ENCODE peak calls at places on chromosomes 2 and 18, in five cellular contexts. One of them, this sample, is unnamed.

GRCh38 chr2:224646242-224646846 is 61.2 kb upstream of the CUL3 start:
- DNase-seq in mammary epithelial cell: no peak
- DNase-seq in GM20000: no peak
- DNase-seq in astrocyte of the cerebellum: peak; percentile 1
- DNase-seq in lower lobe of right lung: no peak
- DNase-seq in this sample: no peak

GRCh38 chr18:26458526-26459232 is 89.7 kb downstream of the KCTD1 start:
- DNase-seq in mammary epithelial cell: peak; percentile 73
- DNase-seq in GM20000: peak; percentile 60
- DNase-seq in astrocyte of the cerebellum: no peak
- DNase-seq in lower lobe of right lung: no peak
- DNase-seq in this sample: no peak

GRCh38 chr2:65055427-65056214 is 595 bp upstream of the CEP68 start:
- DNase-seq in mammary epithelial cell: no peak
- DNase-seq in GM20000: peak; percentile 64
- DNase-seq in astrocyte of the cerebellum: no peak
- DNase-seq in lower lobe of right lung: peak; percentile 80
- DNase-seq in this sample: no peak

GRCh38 chr2:102724016-102724490 is 37.8 kb upstream of the TMEM182 start:
- DNase-seq in mammary epithelial cell: no peak
- DNase-seq in GM20000: no peak
- DNase-seq in astrocyte of the cerebellum: no peak
- DNase-seq in lower lobe of right lung: no peak
- DNase-seq in this sample: no peak

GRCh38 chr18:24862225-24862893 is 401.9 kb downstream of the HRH4 start:
- DNase-seq in mammary epithelial cell: peak; percentile 35
- DNase-seq in GM20000: no peak
- DNase-seq in astrocyte of the cerebellum: no peak
- DNase-seq in lower lobe of right lung: no peak
- DNase-seq in this sample: no peak

GRCh38 chr2:73979021-73979420 is 5.7 kb upstream of the TET3 start:
- DNase-seq in mammary epithelial cell: no peak
- DNase-seq in GM20000: peak; percentile 66
- DNase-seq in astrocyte of the cerebellum: no peak
- DNase-seq in lower lobe of right lung: no peak
- DNase-seq in this sample: no peak

GRCh38 chr2:132372276-132372675 is 44.3 kb upstream of the GPR39 start:
- DNase-seq in mammary epithelial cell: no peak
- DNase-seq in GM20000: no peak
- DNase-seq in astrocyte of the cerebellum: no peak
- DNase-seq in lower lobe of right lung: no peak
- DNase-seq in this sample: no peak

GRCh38 chr2:239600194-239600593 is 199.4 kb upstream of the HDAC4 start:
- DNase-seq in mammary epithelial cell: no peak
- DNase-seq in GM20000: no peak
- DNase-seq in astrocyte of the cerebellum: no peak
- DNase-seq in lower lobe of right lung: peak; percentile 20
- DNase-seq in this sample: no peak

GRCh38 chr2:28507806-28508764 is 12.2 kb downstream of the PLB1 start:
- DNase-seq in mammary epithelial cell: peak; percentile 94
- DNase-seq in GM20000: no peak
- DNase-seq in astrocyte of the cerebellum: no peak
- DNase-seq in lower lobe of right lung: no peak
- DNase-seq in this sample: no peak

GRCh38 chr2:41906325-41906700 is 141.5 kb upstream of the PKDCC start:
- DNase-seq in mammary epithelial cell: no peak
- DNase-seq in GM20000: no peak
- DNase-seq in astrocyte of the cerebellum: no peak
- DNase-seq in lower lobe of right lung: no peak
- DNase-seq in this sample: no peak

GRCh38 chr2:40716879-40717278 is 265.0 kb upstream of the SLC8A1 start:
- DNase-seq in mammary epithelial cell: peak; percentile 73
- DNase-seq in GM20000: no peak
- DNase-seq in astrocyte of the cerebellum: no peak
- DNase-seq in lower lobe of right lung: no peak
- DNase-seq in this sample: no peak

GRCh38 chr2:241666627-241667400 is 19.8 kb downstream of the DTYMK start:
- DNase-seq in mammary epithelial cell: no peak
- DNase-seq in GM20000: no peak
- DNase-seq in astrocyte of the cerebellum: peak; percentile 12
- DNase-seq in lower lobe of right lung: no peak
- DNase-seq in this sample: peak; percentile 56

GRCh38 chr2:26400723-26401122 is 997 bp upstream of the DRC1 start:
- DNase-seq in mammary epithelial cell: peak; percentile 73
- DNase-seq in GM20000: no peak
- DNase-seq in astrocyte of the cerebellum: no peak
- DNase-seq in lower lobe of right lung: no peak
- DNase-seq in this sample: no peak

GRCh38 chr2:84839851-84840250 is 41.0 kb downstream of the TRABD2A start:
- DNase-seq in mammary epithelial cell: no peak
- DNase-seq in GM20000: no peak
- DNase-seq in astrocyte of the cerebellum: no peak
- DNase-seq in lower lobe of right lung: no peak
- DNase-seq in this sample: no peak

GRCh38 chr2:145677371-145677770 is 1157.5 kb upstream of the ZEB2 start:
- DNase-seq in mammary epithelial cell: no peak
- DNase-seq in GM20000: peak; percentile 4
- DNase-seq in astrocyte of the cerebellum: no peak
- DNase-seq in lower lobe of right lung: no peak
- DNase-seq in this sample: no peak

DNA sequence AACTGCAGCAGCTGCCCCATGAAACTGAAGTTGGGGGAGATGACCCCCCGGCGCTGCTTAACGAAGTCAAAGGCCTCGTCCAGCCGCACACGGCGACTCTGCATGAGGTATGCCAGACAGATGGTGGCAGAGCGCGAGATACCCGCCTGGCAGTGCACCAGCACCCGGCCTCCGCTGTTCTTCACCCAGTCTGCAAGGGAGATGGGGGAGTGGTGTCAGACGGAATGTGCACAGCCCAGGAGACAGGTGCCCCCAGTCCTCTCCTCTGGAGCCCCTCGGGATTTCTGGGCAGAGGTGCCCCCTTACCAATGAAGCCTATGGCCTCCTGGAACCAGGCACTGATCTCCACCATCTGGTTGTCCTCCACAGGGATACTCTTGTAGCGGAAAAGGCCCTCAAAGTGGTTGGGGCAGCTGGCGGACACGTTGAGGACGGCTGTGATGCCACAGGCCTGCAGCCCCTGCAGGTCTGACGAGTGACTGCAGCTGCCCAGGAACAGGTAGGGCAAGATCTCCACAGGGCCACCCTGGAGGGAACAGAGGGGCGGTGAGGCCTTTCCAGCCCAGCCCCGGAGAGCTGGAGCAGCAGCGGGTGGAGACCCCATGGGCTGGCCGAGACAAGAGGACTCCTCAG is 1.3 kb downstream of the DUSP2 start:
- DNase-seq in mammary epithelial cell: no peak
- DNase-seq in GM20000: peak; percentile 61
- DNase-seq in astrocyte of the cerebellum: no peak
- DNase-seq in lower lobe of right lung: peak; percentile 44
- DNase-seq in this sample: no peak
- TF ChIP-seq CTCF in mammary epithelial cell: peak; percentile 35
- TF ChIP-seq CTCF in GM20000: peak; percentile 11
- TF ChIP-seq CTCF in astrocyte of the cerebellum: no peak
- TF ChIP-seq CTCF in lower lobe of right lung: no peak
- TF ChIP-seq CTCF in this sample: peak; percentile 11

GRCh38 chr2:237471457-237472186 is 15.4 kb upstream of the MLPH start:
- DNase-seq in mammary epithelial cell: no peak
- DNase-seq in GM20000: peak; percentile 44
- DNase-seq in astrocyte of the cerebellum: no peak
- DNase-seq in lower lobe of right lung: peak; percentile 78
- DNase-seq in this sample: no peak
- TF ChIP-seq CTCF in mammary epithelial cell: peak; percentile 47
- TF ChIP-seq CTCF in GM20000: peak; percentile 1
- TF ChIP-seq CTCF in astrocyte of the cerebellum: peak; percentile 67
- TF ChIP-seq CTCF in lower lobe of right lung: peak; percentile 69
- TF ChIP-seq CTCF in this sample: no peak

DNA sequence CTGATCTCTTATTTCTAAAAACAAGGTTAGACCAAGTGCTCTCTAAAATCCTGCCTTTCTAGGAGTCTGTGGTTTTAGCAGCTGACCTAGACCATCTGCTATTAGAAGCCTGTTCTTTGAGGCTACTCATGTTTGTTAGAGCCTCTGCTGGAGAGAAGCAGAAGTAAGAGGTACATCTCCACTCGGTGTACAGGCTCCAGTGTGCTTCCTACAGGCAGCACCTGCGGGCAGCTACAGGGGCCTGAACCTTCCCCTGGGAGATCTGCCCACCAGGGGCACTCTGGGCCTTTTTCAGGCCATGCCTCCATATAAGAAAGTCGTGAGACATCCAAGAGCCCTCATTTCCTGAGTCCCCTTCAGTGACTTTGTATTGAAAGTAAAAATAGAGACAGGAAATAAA is 31.6 kb downstream of the ONECUT2 start:
- DNase-seq in mammary epithelial cell: no peak
- DNase-seq in GM20000: peak; percentile 29
- DNase-seq in astrocyte of the cerebellum: no peak
- DNase-seq in lower lobe of right lung: no peak
- DNase-seq in this sample: no peak
- TF ChIP-seq CTCF in mammary epithelial cell: no peak
- TF ChIP-seq CTCF in GM20000: no peak
- TF ChIP-seq CTCF in astrocyte of the cerebellum: no peak
- TF ChIP-seq CTCF in lower lobe of right lung: no peak
- TF ChIP-seq CTCF in this sample: no peak

GRCh38 chr18:7567487-7568425 is 640 bp downstream of the PTPRM start:
- DNase-seq in mammary epithelial cell: peak; percentile 54
- DNase-seq in GM20000: peak; percentile 45
- DNase-seq in astrocyte of the cerebellum: no peak
- DNase-seq in lower lobe of right lung: peak; percentile 68
- DNase-seq in this sample: peak; percentile 39
- TF ChIP-seq CTCF in mammary epithelial cell: no peak
- TF ChIP-seq CTCF in GM20000: no peak
- TF ChIP-seq CTCF in astrocyte of the cerebellum: no peak
- TF ChIP-seq CTCF in lower lobe of right lung: no peak
- TF ChIP-seq CTCF in this sample: no peak

DNA sequence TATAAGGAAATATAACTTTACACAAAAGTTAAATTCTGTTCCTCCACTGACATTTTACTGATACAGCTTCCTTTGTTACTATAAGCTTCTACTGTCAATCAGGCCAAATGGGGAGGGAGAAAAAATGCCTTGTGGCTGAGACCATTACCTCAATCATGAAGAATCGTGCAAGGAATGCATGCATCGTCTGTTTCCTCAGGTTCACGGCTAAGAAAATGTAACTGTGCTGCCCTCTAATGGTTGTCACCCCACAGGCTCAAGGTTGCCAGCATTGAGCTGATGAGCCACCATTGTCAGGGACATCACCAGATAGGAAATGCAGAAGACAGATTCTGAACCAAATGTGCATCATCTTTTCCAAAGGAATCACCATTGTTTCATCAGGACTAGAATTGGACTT is 426.9 kb downstream of the CDH2 start:
- DNase-seq in mammary epithelial cell: peak; percentile 40
- DNase-seq in GM20000: peak; percentile 4
- DNase-seq in astrocyte of the cerebellum: peak; percentile 80
- DNase-seq in lower lobe of right lung: no peak
- DNase-seq in this sample: peak; percentile 43
- TF ChIP-seq CTCF in mammary epithelial cell: peak; percentile 74
- TF ChIP-seq CTCF in GM20000: peak; percentile 12
- TF ChIP-seq CTCF in astrocyte of the cerebellum: peak; percentile 86
- TF ChIP-seq CTCF in lower lobe of right lung: peak; percentile 38
- TF ChIP-seq CTCF in this sample: no peak

DNA sequence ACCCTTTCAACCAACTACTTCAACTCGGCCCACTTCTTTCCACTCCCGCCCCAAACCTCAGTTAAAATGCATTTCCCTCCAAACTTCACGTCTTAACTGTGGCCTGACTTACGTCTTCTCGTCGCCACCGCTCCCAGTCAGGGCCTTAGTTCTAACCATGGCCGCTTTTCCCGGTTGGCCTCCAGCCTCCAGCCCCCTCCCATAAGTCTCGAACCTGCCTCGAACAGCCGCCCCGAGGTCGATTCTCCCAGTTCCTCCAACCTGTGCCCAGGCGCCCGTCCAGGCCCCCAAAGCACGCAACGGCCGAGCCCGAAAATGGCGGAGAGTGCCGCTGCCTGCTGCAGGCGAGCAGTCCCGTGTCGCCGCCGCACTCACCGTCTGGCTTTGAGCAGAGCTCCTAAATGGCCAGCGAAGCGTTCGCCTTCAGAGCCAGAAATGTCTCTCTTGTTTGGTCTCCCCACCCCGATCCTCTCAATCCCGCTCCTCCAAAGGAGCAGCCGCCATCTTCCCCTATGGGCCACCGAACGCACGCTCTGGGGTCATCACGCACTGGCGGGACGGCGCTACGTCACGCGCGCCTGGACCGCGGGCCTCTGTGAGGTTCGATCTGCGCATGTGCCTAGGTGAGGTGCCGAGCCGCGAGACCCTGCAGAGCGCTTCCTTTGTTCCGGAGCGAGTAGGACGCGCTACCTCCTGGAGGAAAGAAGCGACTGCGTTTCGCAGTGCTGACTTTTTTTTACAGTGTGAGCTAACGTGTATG is at the start of gene WDR33:
- DNase-seq in mammary epithelial cell: peak; percentile 91
- DNase-seq in GM20000: peak; percentile 92
- DNase-seq in astrocyte of the cerebellum: peak; percentile 63
- DNase-seq in lower lobe of right lung: peak; percentile 95
- DNase-seq in this sample: peak; percentile 74
- TF ChIP-seq CTCF in mammary epithelial cell: peak; percentile 47
- TF ChIP-seq CTCF in GM20000: no peak
- TF ChIP-seq CTCF in astrocyte of the cerebellum: peak; percentile 11
- TF ChIP-seq CTCF in lower lobe of right lung: no peak
- TF ChIP-seq CTCF in this sample: no peak

GRCh38 chr18:77066101-77066500 is 66.5 kb downstream of the MBP start:
- DNase-seq in mammary epithelial cell: no peak
- DNase-seq in GM20000: no peak
- DNase-seq in astrocyte of the cerebellum: no peak
- DNase-seq in lower lobe of right lung: no peak
- DNase-seq in this sample: no peak

GRCh38 chr18:77068890-77069312 is 63.7 kb downstream of the MBP start:
- DNase-seq in mammary epithelial cell: peak; percentile 25
- DNase-seq in GM20000: no peak
- DNase-seq in astrocyte of the cerebellum: no peak
- DNase-seq in lower lobe of right lung: no peak
- DNase-seq in this sample: no peak

GRCh38 chr18:77068321-77068841 is 64.2 kb downstream of the MBP start:
- DNase-seq in mammary epithelial cell: peak; percentile 65
- DNase-seq in GM20000: no peak
- DNase-seq in astrocyte of the cerebellum: no peak
- DNase-seq in lower lobe of right lung: no peak
- DNase-seq in this sample: no peak

GRCh38 chr18:77066689-77067088 is 65.9 kb downstream of the MBP start:
- DNase-seq in mammary epithelial cell: no peak
- DNase-seq in GM20000: no peak
- DNase-seq in astrocyte of the cerebellum: no peak
- DNase-seq in lower lobe of right lung: no peak
- DNase-seq in this sample: no peak

GRCh38 chr18:77067315-77068061 is 65.1 kb downstream of the MBP start:
- DNase-seq in mammary epithelial cell: peak; percentile 89
- DNase-seq in GM20000: no peak
- DNase-seq in astrocyte of the cerebellum: peak; percentile 76
- DNase-seq in lower lobe of right lung: peak; percentile 85
- DNase-seq in this sample: no peak
- TF ChIP-seq CTCF in mammary epithelial cell: no peak
- TF ChIP-seq CTCF in GM20000: no peak
- TF ChIP-seq CTCF in astrocyte of the cerebellum: peak; percentile 30
- TF ChIP-seq CTCF in lower lobe of right lung: no peak
- TF ChIP-seq CTCF in this sample: no peak